ENCODE peak calls at places on chromosome 20, in four cellular contexts. V is PC-3, W is GM23248, I is GM23338. G is an unnamed sample.

GRCh38 chr20:15703171-15703911 is 869.9 kb downstream of the KIF16B start:
- DNase-seq in I (no peak), W (peak), V (peak), G (peak)

GRCh38 chr20:57619053-57619831 is 984 bp downstream of the ZBP1 start:
- DNase-seq in V (no peak), W (no peak), I (no peak), G (no peak)

GRCh38 chr20:17650816-17651760 is 31.0 kb downstream of the RRBP1 start:
- DNase-seq in I (no peak), V (peak), W (peak), G (no peak)

GRCh38 chr20:45322952-45323383 is 14.9 kb upstream of the MATN4 start:
- DNase-seq in W (peak), I (no peak), V (peak), G (peak)

GRCh38 chr20:21033817-21034216 is 72.3 kb downstream of the LINC00237 start:
- DNase-seq in W (no peak), V (no peak), I (peak), G (no peak)

GRCh38 chr20:37042986-37043972 is 52.5 kb downstream of the RBL1 start:
- DNase-seq in I (no peak), W (no peak), V (no peak), G (no peak)

GRCh38 chr20:50194831-50195523 is 4.3 kb downstream of the CEBPB start:
- DNase-seq in I (no peak), W (no peak), V (no peak), G (no peak)

GRCh38 chr20:43662943-43663655 is 3.8 kb upstream of the MYBL2 start:
- DNase-seq in I (no peak), V (peak), W (peak), G (peak)

GRCh38 chr20:15111654-15112053 is 774.2 kb upstream of the FLRT3 start:
- DNase-seq in I (no peak), W (no peak), V (no peak), G (no peak)

GRCh38 chr20:11935754-11936551 is 18.3 kb downstream of the BTBD3 start:
- DNase-seq in I (no peak), V (no peak), W (no peak), G (no peak)

GRCh38 chr20:48705208-48706115 is 122.3 kb downstream of the PREX1 start:
- DNase-seq in W (no peak), I (no peak), V (no peak), G (no peak)

GRCh38 chr20:51955756-51956155 is 153.4 kb upstream of the SALL4 start:
- DNase-seq in V (no peak), W (peak), I (no peak), G (no peak)

GRCh38 chr20:49669601-49670189 is 44.0 kb downstream of the B4GALT5 start:
- DNase-seq in V (no peak), I (no peak), W (no peak), G (no peak)

GRCh38 chr20:34249291-34249690 is 8.1 kb downstream of the ASIP start:
- DNase-seq in I (no peak), W (peak), V (no peak), G (no peak)

GRCh38 chr20:40683221-40683893 is 5.7 kb downstream of the MAFB start:
- DNase-seq in I (peak), W (peak), V (no peak), G (peak)

GRCh38 chr20:2767768-2768631 is 32.4 kb downstream of the CPXM1 start:
- DNase-seq in W (peak), I (no peak), V (peak), G (no peak)

GRCh38 chr20:13891575-13891974 is 98.8 kb downstream of the SEL1L2 start:
- DNase-seq in I (no peak), V (no peak), W (no peak), G (no peak)

GRCh38 chr20:43961541-43962471 is 47.2 kb downstream of the TOX2 start:
- DNase-seq in I (peak), V (no peak), W (no peak), G (no peak)

GRCh38 chr20:58542411-58543095 is 27.4 kb upstream of the APCDD1L start:
- DNase-seq in V (peak), I (no peak), W (peak), G (no peak)

GRCh38 chr20:1310506-1311190 is 18.3 kb downstream of the SDCBP2 start:
- DNase-seq in V (no peak), I (no peak), W (no peak), G (no peak)

GRCh38 chr20:45487231-45487635 is 17.7 kb downstream of the WFDC2 start:
- DNase-seq in I (peak), W (no peak), V (no peak), G (no peak)

GRCh38 chr20:2578430-2579192 is 42.2 kb downstream of the TMC2 start:
- DNase-seq in V (no peak), W (no peak), I (no peak), G (peak)

GRCh38 chr20:50572922-50573777 is 63.0 kb downstream of the PTPN1 start:
- DNase-seq in W (peak), V (no peak), I (no peak), G (no peak)

GRCh38 chr20:20002101-20002998 is 14.8 kb upstream of the NAA20 start:
- DNase-seq in I (no peak), W (no peak), V (peak), G (no peak)

GRCh38 chr20:1800777-1801176 is 94.4 kb upstream of the SIRPA start:
- DNase-seq in V (peak), I (no peak), W (peak), G (no peak)

GRCh38 chr20:1646975-1647431 is 10.6 kb downstream of the SIRPG start:
- DNase-seq in V (no peak), I (no peak), W (no peak), G (no peak)

GRCh38 chr20:11807070-11807741 is 110.5 kb upstream of the BTBD3 start:
- DNase-seq in W (peak), I (no peak), V (peak), G (no peak)

GRCh38 chr20:48809672-48810071 is 18.1 kb downstream of the PREX1 start:
- DNase-seq in W (no peak), I (no peak), V (no peak), G (no peak)

GRCh38 chr20:20410678-20411077 is 42.8 kb downstream of the INSM1 start:
- DNase-seq in I (peak), W (no peak), V (no peak), G (peak)

GRCh38 chr20:8388707-8389106 is 256.6 kb downstream of the PLCB1 start:
- DNase-seq in V (no peak), I (no peak), W (peak), G (no peak)

GRCh38 chr20:57207251-57207650 is 59.2 kb downstream of the BMP7 start:
- DNase-seq in W (no peak), V (no peak), I (no peak), G (no peak)

GRCh38 chr20:25194333-25194972 is 1.1 kb upstream of the ENTPD6 start:
- DNase-seq in V (no peak), I (no peak), W (no peak), G (no peak)

GRCh38 chr20:61324906-61325305 is 72.8 kb downstream of the CDH4 start:
- DNase-seq in V (no peak), I (no peak), W (no peak), G (no peak)
- TF ChIP-seq EZH2phosphoT487 in V (no peak), I (no peak), W (no peak), G (no peak)

GRCh38 chr20:64212750-64213149 is 42.8 kb upstream of the PCMTD2 start:
- DNase-seq in W (peak), I (no peak), V (no peak), G (peak)
- TF ChIP-seq EZH2phosphoT487 in W (no peak), I (no peak), V (no peak), G (no peak)

GRCh38 chr20:62595491-62595890 is 46.8 kb upstream of the SLCO4A1 start:
- DNase-seq in V (peak), W (peak), I (no peak), G (peak)
- TF ChIP-seq EZH2phosphoT487 in V (no peak), W (no peak), I (no peak), G (no peak)

DNA sequence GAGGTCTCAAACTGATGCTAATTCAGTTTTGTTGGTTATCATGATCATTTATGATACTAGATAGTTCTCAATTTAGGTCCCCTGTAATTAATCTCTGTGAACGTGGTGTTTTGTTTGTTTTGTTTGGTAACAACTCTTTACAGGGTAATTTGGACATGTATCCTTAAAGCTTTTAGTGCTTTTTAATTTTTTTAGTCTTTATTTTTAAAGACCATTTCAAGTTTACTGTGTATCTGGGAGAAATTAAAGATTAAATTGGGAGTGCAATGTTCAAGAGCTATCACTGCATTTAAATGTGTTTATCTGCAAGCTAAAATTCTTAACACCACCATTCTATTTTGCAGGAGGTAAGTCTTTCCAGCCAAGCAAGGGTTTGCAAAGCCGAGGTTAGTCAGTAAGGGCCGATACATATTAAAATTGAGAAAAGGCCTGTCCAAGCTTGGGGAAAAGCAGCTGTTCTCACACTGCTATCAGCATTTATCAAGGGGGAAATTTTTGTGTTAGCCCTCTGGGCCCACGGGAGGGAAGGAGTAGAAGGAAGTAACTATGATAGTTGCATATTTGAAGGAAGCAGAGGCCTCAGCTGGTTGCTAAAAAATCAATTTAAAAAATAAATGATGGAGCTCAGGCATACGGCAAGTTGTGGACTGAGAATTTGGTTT is 59.4 kb upstream of the ZNF217 start:
- DNase-seq in I (no peak), W (no peak), V (no peak), G (no peak)
- TF ChIP-seq EZH2phosphoT487 in I (no peak), W (no peak), V (no peak), G (no peak)

GRCh38 chr20:64090165-64090564 is 6.0 kb upstream of the LKAAEAR1 start:
- DNase-seq in V (no peak), I (no peak), W (no peak), G (no peak)
- TF ChIP-seq EZH2phosphoT487 in V (no peak), I (no peak), W (no peak), G (no peak)

DNA sequence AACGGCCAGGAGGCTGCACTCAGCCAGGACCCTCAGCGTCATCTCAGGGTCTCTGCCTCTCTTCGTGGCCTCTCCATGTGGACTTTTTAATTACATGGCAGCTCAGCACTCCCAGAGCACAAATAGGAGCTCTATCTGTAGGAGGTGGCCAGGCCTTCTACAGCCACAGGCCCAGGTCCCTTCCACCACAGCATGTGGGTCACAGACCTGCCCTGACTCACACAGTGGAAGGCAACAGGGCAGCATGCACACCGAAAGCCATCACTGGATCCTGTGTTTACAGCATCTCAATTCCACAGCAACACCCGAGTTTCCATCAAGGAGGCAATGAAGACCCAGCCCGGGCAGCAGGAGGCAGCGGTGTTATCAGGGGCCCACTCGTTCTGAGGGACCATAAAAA is 65.8 kb upstream of the CD93 start:
- DNase-seq in V (no peak), W (peak), I (no peak), G (peak)
- TF ChIP-seq EZH2phosphoT487 in V (no peak), W (no peak), I (no peak), G (no peak)

GRCh38 chr20:38286586-38287502 is 17.1 kb upstream of the BPI start:
- DNase-seq in I (no peak), V (no peak), W (no peak), G (no peak)
- TF ChIP-seq EZH2phosphoT487 in I (no peak), V (no peak), W (no peak), G (no peak)

G was measured in hepatocyte.